ENCODE peak calls at places on chromosomes 7 and 10, in eight cellular contexts. O, Q, T, N, B, X, Y and M are unnamed samples.

GRCh38 chr7:8214162-8214897 is 47.6 kb downstream of the ICA1 start:
- DNase-seq in O (peak), X (no peak), Y (no peak), N (no peak), Q (no peak), T (no peak), B (peak), M (peak)

GRCh38 chr7:42960762-42961161 is 28.6 kb downstream of the MRPL32 start:
- DNase-seq in B (no peak), Y (no peak), N (no peak), Q (no peak), T (no peak), X (no peak), O (no peak), M (no peak)

GRCh38 chr7:150451833-150452431 is 1.5 kb downstream of the GIMAP8 start:
- DNase-seq in X (no peak), T (no peak), Y (no peak), N (no peak), Q (no peak), O (no peak), B (no peak), M (no peak)

GRCh38 chr7:66399566-66399965 is 194.4 kb downstream of the TPST1 start:
- DNase-seq in X (no peak), B (no peak), T (no peak), Q (no peak), O (no peak), Y (no peak), N (no peak), M (no peak)

GRCh38 chr7:29588900-29589696 is 25.5 kb downstream of the PRR15 start:
- DNase-seq in T (no peak), Q (no peak), N (peak), Y (peak), X (no peak), B (no peak), O (peak), M (peak)

GRCh38 chr7:21154592-21154991 is 273.3 kb upstream of the SP4 start:
- DNase-seq in Q (no peak), Y (no peak), T (no peak), O (no peak), N (no peak), X (no peak), B (no peak), M (no peak)

GRCh38 chr10:51389415-51390342 is 309.7 kb downstream of the CSTF2T start:
- DNase-seq in B (peak), N (peak), Y (peak), Q (no peak), O (peak), X (peak), T (no peak), M (peak)

GRCh38 chr7:8232999-8233847 is 28.7 kb downstream of the ICA1 start:
- DNase-seq in B (peak), T (no peak), O (peak), X (no peak), N (no peak), Y (no peak), Q (no peak), M (no peak)

GRCh38 chr10:113894581-113894980 is 40.1 kb downstream of the NHLRC2 start:
- DNase-seq in N (no peak), T (no peak), O (no peak), Y (no peak), Q (no peak), B (no peak), X (no peak), M (no peak)

GRCh38 chr7:128921866-128922440 is 11.4 kb upstream of the KCP start:
- DNase-seq in X (no peak), B (no peak), Q (no peak), Y (no peak), N (no peak), T (no peak), O (no peak), M (no peak)

GRCh38 chr7:116500071-116500853 is 724 bp downstream of the CAV2 start:
- DNase-seq in T (no peak), X (no peak), Q (no peak), Y (no peak), N (no peak), O (peak), B (peak), M (no peak)

GRCh38 chr7:95055295-95055694 is 147.9 kb downstream of the PPP1R9A start:
- DNase-seq in T (no peak), B (no peak), X (no peak), N (no peak), O (no peak), Y (no peak), Q (no peak), M (no peak)

GRCh38 chr7:1325246-1325645 is 92.6 kb downstream of the UNCX start:
- DNase-seq in N (no peak), B (no peak), O (no peak), X (no peak), T (no peak), Q (no peak), Y (no peak), M (no peak)

GRCh38 chr10:100370561-100370975 is 23.5 kb downstream of the SCD start:
- DNase-seq in N (no peak), Y (peak), T (peak), Q (no peak), B (no peak), O (peak), X (no peak), M (no peak)

GRCh38 chr7:30184804-30185487 is 50.2 kb downstream of the MTURN start:
- DNase-seq in X (no peak), B (no peak), T (no peak), Y (no peak), Q (peak), N (no peak), O (no peak), M (no peak)

GRCh38 chr7:31043035-31043434 is 9.1 kb upstream of the ADCYAP1R1 start:
- DNase-seq in X (no peak), T (no peak), O (no peak), N (peak), Q (peak), B (no peak), Y (no peak), M (peak)

GRCh38 chr10:11609492-11610093 is 1.9 kb downstream of the USP6NL start:
- DNase-seq in O (peak), Y (peak), Q (no peak), T (no peak), N (no peak), B (no peak), X (no peak), M (no peak)

GRCh38 chr10:80281292-80281691 is 8.2 kb downstream of the MAT1A start:
- DNase-seq in O (no peak), B (no peak), Y (peak), X (no peak), Q (no peak), T (no peak), N (no peak), M (no peak)

GRCh38 chr10:105185101-105185500 is 544.0 kb downstream of the SORCS3 start:
- DNase-seq in Y (no peak), O (peak), T (no peak), X (no peak), N (no peak), B (peak), Q (no peak), M (no peak)

GRCh38 chr10:98135222-98135899 is 904 bp downstream of the R3HCC1L start:
- DNase-seq in B (peak), Q (no peak), X (no peak), T (no peak), Y (peak), O (peak), N (peak), M (no peak)

GRCh38 chr10:123804716-123805115 is 86.9 kb downstream of the CPXM2 start:
- DNase-seq in Q (no peak), T (no peak), X (peak), O (peak), N (no peak), Y (no peak), B (peak), M (no peak)

GRCh38 chr7:77855371-77856083 is 57.0 kb downstream of the PHTF2 start:
- DNase-seq in X (no peak), B (peak), O (peak), Y (no peak), Q (peak), T (no peak), N (no peak), M (no peak)

GRCh38 chr10:11713963-11714362 is 28.2 kb upstream of the ECHDC3 start:
- DNase-seq in O (no peak), X (no peak), Y (no peak), T (no peak), N (no peak), B (no peak), Q (no peak), M (no peak)

GRCh38 chr7:117045927-117046710 is 92.8 kb downstream of the ST7 start:
- DNase-seq in N (no peak), O (no peak), B (no peak), T (no peak), Q (no peak), X (no peak), Y (no peak), M (no peak)

GRCh38 chr10:125783957-125784356 is 8.3 kb upstream of the MMP21 start:
- DNase-seq in B (no peak), N (no peak), Q (no peak), X (no peak), Y (peak), T (no peak), O (no peak), M (no peak)

GRCh38 chr10:85557077-85557476 is 809.5 kb downstream of the GRID1 start:
- DNase-seq in O (no peak), T (no peak), X (no peak), B (no peak), Q (no peak), Y (no peak), N (no peak), M (no peak)

GRCh38 chr10:19817251-19818046 is 1.2 kb downstream of the PLXDC2 start:
- DNase-seq in Y (no peak), X (no peak), B (no peak), N (no peak), Q (peak), T (no peak), O (no peak), M (no peak)

GRCh38 chr7:44995555-44996493 is 4.2 kb upstream of the CCM2 start:
- DNase-seq in O (no peak), X (no peak), Y (peak), N (no peak), B (no peak), Q (no peak), T (no peak), M (no peak)

GRCh38 chr10:77513783-77514331 is 123.8 kb downstream of the KCNMA1 start:
- DNase-seq in O (peak), B (peak), Q (peak), Y (no peak), T (no peak), X (no peak), N (peak), M (peak)

GRCh38 chr7:138941545-138941944 is 39.6 kb downstream of the KIAA1549 start:
- DNase-seq in B (no peak), Y (no peak), O (no peak), X (no peak), N (no peak), T (no peak), Q (no peak), M (no peak)

GRCh38 chr10:35322636-35323035 is 13.7 kb upstream of the CCNY start:
- DNase-seq in X (no peak), O (no peak), Q (no peak), Y (no peak), N (no peak), T (no peak), B (no peak), M (no peak)

GRCh38 chr10:81000781-81001180 is 463.1 kb downstream of the SH2D4B start:
- DNase-seq in X (no peak), Q (no peak), B (no peak), T (no peak), Y (no peak), O (no peak), N (no peak), M (no peak)

GRCh38 chr7:86600506-86601290 is 43.0 kb upstream of the GRM3 start:
- DNase-seq in T (no peak), X (no peak), O (no peak), Q (peak), Y (no peak), B (no peak), N (no peak), M (no peak)

GRCh38 chr7:20642171-20642570 is 26.7 kb downstream of the ABCB5 start:
- DNase-seq in B (peak), O (peak), X (no peak), N (no peak), Y (no peak), T (no peak), Q (no peak), M (no peak)

GRCh38 chr7:146772581-146772980 is 656.0 kb downstream of the CNTNAP2 start:
- DNase-seq in Q (no peak), X (no peak), T (no peak), B (no peak), O (no peak), N (no peak), Y (peak), M (no peak)

GRCh38 chr10:52568309-52568708 is 204.3 kb downstream of the MBL2 start:
- DNase-seq in X (no peak), B (no peak), N (no peak), O (peak), T (no peak), Q (no peak), Y (no peak), M (no peak)

GRCh38 chr7:144474800-144475521 is 71.5 kb upstream of the NOBOX start:
- DNase-seq in O (no peak), N (no peak), Y (no peak), Q (no peak), X (no peak), B (no peak), T (no peak), M (peak)

GRCh38 chr10:84156768-84157167 is 16.8 kb upstream of the GPR15LG start:
- DNase-seq in B (no peak), N (peak), O (peak), Q (no peak), X (no peak), T (no peak), Y (no peak), M (no peak)

GRCh38 chr10:123007558-123008378 is 827 bp downstream of the IKZF5 start:
- DNase-seq in Y (peak), T (peak), Q (no peak), N (no peak), X (peak), O (peak), B (peak), M (peak)

GRCh38 chr10:119279441-119279840 is 72.1 kb downstream of the GRK5 start:
- DNase-seq in N (no peak), Q (no peak), O (no peak), X (no peak), Y (no peak), T (no peak), B (no peak), M (no peak)